ENCODE peak calls at places on chromosomes 16 and 17, in four cellular contexts. X is colonic mucosa, E is lower lobe of right lung, J is tibial artery. S is an unnamed sample.

GRCh38 chr16:8848939-8849391 is 19.8 kb downstream of the CARHSP1 start:
- DNase-seq in X (no peak), E (no peak), J (peak; percentile 57), S (no peak)

GRCh38 chr17:49565948-49566491 is 9.7 kb upstream of the NXPH3 start:
- DNase-seq in X (no peak), E (peak; percentile 88), J (peak; percentile 95), S (peak; percentile 90)

GRCh38 chr17:79732804-79733691 is 2.3 kb downstream of the ENPP7 start:
- DNase-seq in X (peak; percentile 46), E (no peak), J (no peak), S (no peak)

GRCh38 chr16:11675561-11676511 is 7.6 kb downstream of the SNN start:
- DNase-seq in X (peak; percentile 77), E (no peak), J (peak; percentile 65), S (peak; percentile 38)

GRCh38 chr16:79982356-79982755 is 381.8 kb upstream of the MAF start:
- DNase-seq in X (no peak), E (no peak), J (no peak), S (no peak)

GRCh38 chr17:1979182-1979980 is 45.8 kb downstream of the RTN4RL1 start:
- DNase-seq in X (no peak), E (no peak), J (no peak), S (no peak)

GRCh38 chr17:20121359-20122235 is 112.4 kb downstream of the SPECC1 start:
- DNase-seq in X (peak; percentile 70), E (peak; percentile 59), J (peak; percentile 72), S (peak; percentile 79)

GRCh38 chr17:31877911-31878702 is 19.1 kb upstream of the COPRS start:
- DNase-seq in X (no peak), E (no peak), J (peak; percentile 65), S (no peak)

GRCh38 chr16:10600792-10601443 is 20.5 kb upstream of the EMP2 start:
- DNase-seq in X (no peak), E (peak; percentile 68), J (no peak), S (no peak)

GRCh38 chr16:54140057-54140787 is 146.4 kb downstream of the IRX3 start:
- DNase-seq in X (no peak), E (no peak), J (no peak), S (no peak)

GRCh38 chr17:44655983-44656700 is at the start of gene MEIOC:
- DNase-seq in X (no peak), E (no peak), J (no peak), S (no peak)

GRCh38 chr17:67020293-67020766 is 24.0 kb upstream of the CACNG1 start:
- DNase-seq in X (no peak), E (no peak), J (no peak), S (no peak)

GRCh38 chr17:64264891-64265290 is 1.8 kb upstream of the TEX2 start:
- DNase-seq in X (no peak), E (no peak), J (no peak), S (no peak)

GRCh38 chr17:42563543-42563942 is 1.6 kb downstream of the COASY start:
- DNase-seq in X (no peak), E (no peak), J (no peak), S (no peak)

GRCh38 chr17:5783269-5783668 is 199.0 kb upstream of the NLRP1 start:
- DNase-seq in X (no peak), E (no peak), J (no peak), S (no peak)

GRCh38 chr17:5783851-5784250 is 199.5 kb upstream of the NLRP1 start:
- DNase-seq in X (no peak), E (no peak), J (peak; percentile 7), S (no peak)

GRCh38 chr17:5785867-5786509 is 201.7 kb upstream of the NLRP1 start:
- DNase-seq in X (no peak), E (no peak), J (peak; percentile 32), S (no peak)

GRCh38 chr17:5785343-5785742 is 201.0 kb upstream of the NLRP1 start:
- DNase-seq in X (no peak), E (no peak), J (no peak), S (no peak)

GRCh38 chr17:5784791-5785190 is 200.5 kb upstream of the NLRP1 start:
- DNase-seq in X (no peak), E (no peak), J (peak; percentile 33), S (no peak)
- H3K4me1 ChIP-seq in X (no peaks in the 10 kb centered on the region), E (no peaks in the 10 kb centered on the region), J (no peaks in the 10 kb centered on the region), S (no peaks in the 10 kb centered on the region)

DNA sequence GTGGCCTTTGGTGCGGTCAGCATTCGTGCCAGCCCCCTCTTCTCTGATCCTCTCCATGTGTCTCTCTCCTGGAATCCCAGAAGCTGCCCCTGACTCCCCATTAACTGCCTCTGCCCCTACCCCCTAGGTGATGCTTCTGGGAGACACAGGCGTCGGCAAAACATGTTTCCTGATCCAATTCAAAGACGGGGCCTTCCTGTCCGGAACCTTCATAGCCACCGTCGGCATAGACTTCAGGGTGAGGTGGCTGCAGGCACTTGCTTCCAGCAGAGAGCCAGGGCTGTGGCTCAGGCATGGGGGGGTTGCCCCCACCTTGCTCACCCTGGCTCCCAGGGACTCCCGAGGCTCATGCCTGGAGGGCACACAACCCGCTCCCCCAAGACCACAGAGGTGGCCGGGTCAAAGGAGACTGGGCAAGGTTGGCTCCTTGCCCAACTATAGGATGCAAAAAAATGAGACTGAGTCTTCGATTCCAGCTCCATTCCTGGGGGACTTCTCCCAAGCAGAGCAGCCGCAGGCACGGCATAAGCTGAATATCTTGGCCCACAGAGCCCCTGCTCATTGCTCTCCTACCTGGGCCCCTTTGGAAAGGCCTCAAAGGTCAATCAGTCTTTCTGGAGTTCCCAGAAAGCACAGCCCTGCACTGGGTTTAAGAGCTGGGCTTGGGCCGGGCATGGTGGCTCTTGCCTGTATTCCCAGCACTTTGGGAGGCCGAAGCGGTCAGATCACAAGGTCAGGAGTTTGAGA is 3.8 kb downstream of the RAB37 start:
- DNase-seq in X (no peak), E (no peak), J (no peak), S (no peak)
- H3K4me1 ChIP-seq in X (peaks cover 26% of the 10 kb centered on the region), E (peaks cover 74% of the 10 kb centered on the region), J (peaks cover 30% of the 10 kb centered on the region), S (peaks cover 12% of the 10 kb centered on the region)

DNA sequence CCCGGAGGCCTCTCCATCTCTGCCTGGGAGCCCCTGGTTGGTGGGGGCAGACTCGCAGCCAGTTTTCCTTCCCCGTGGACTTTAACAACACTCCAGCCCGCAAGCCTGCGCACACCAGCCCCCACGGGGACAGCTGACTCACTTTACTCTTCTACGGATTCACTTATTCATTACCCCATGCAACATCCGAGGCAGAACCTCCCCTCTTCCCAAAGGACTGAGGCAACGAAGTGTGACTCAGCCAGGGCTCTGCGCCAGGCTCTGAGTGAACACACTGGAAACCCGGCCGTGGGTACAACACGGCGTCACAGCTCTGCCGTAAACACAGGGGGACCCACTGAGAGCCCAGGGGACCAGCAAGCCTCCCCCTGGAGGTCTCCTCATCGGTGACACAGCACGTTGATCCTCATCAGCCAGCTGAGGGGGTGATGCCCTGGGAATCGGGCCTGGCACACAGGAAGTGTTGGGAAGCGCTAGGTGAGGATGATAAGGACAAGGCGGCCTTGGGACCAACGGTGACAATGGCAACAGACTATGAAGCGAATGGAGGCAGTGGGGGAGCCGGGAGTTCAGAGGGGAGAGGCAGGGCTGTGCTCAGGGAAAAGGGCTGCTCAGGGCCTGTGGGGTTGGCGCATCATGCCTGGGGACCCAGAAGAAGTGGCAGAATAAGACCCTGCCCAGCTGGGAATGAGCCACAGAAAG is 14.6 kb downstream of the COTL1 start:
- DNase-seq in X (peak; percentile 60), E (peak; percentile 85), J (peak; percentile 95), S (peak; percentile 60)
- H3K4me1 ChIP-seq in X (peaks cover 4% of the 10 kb centered on the region), E (peaks cover 90% of the 10 kb centered on the region), J (peaks cover 30% of the 10 kb centered on the region), S (peaks cover 12% of the 10 kb centered on the region)

DNA sequence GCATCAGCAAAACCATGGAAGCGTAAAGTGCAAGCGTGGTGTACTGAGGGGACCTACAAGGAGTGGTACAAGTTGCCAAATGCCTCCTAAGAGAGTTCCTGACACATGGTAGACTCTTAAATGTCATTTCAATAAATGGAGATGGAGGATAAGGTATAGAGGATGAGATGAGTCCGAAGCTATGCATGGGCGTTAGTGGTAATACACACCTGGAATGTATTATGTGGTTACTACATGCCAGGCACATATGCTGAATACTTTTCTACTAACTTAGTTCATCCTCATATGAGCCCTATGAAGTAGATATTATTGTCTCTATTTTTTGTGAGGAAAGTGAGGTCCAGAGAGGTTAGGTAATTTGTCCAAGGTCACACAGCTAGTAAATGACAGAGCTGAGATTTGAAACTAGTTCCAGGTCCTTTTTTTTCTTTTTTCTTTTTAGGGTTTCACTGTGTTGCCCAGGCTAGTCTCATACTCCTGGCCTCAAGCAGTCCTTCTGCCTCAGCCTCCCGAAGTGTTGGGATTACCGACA is 15.5 kb downstream of the YPEL2 start:
- DNase-seq in X (no peak), E (no peak), J (no peak), S (no peak)
- H3K4me1 ChIP-seq in X (no peaks in the 10 kb centered on the region), E (peaks cover 44% of the 10 kb centered on the region), J (peaks cover 100% of the 10 kb centered on the region), S (no peaks in the 10 kb centered on the region)

DNA sequence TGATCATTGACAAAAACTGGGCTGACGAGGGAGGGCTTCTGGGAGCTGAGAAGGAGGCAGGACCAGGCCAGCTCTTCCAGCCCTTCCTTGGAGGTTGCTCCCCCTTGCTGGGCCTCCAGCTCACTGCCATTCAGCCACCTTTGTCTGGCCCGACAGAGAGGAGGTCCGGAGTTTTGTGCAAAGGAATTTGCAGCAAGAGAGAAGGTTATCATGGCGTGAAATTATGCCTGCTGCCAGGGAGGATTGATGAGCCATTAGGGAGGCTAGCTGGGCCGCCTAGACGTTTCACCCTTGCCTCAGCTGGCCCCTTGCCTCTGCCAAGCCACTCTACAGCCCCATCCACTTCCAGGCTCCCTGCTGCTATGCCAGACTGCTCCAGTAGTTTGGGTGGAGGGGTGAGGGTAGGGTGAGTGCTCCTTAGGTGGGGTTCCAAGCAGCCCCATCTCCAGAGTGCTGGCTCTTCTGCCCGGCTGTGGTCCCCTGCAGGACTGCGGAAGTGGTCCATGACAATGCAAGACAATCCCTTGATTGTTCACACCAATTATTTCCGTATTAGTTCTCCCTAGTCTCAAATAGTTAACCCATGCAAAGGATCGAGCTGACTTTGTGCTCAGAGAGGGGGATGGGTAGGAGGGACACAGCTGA is 17.1 kb upstream of the PHF12 start:
- DNase-seq in X (no peak), E (no peak), J (no peak), S (no peak)
- H3K4me1 ChIP-seq in X (no peaks in the 10 kb centered on the region), E (peaks cover 8% of the 10 kb centered on the region), J (no peaks in the 10 kb centered on the region), S (peaks cover 11% of the 10 kb centered on the region)

S was measured in ovary.